ENCODE peak calls at places on chromosomes 3 and 15, in five cellular contexts. W is GM03348, C is HT1080, J is GM13976, X is B cell. N is an unnamed sample.

GRCh38 chr3:64074091-64074490 is 50.8 kb upstream of the PSMD6 start:
- DNase-seq in J (no peak), C (no peak), W (no peak), X (no peak), N (no peak)

GRCh38 chr15:57591822-57592367 is at the start of gene MYZAP:
- DNase-seq in X (peak), W (peak), J (peak), C (peak), N (peak)

GRCh38 chr15:34855893-34856292 is 60.5 kb upstream of the ACTC1 start:
- DNase-seq in J (no peak), W (peak), X (no peak), C (peak), N (no peak)

GRCh38 chr3:3089017-3089416 is 21.2 kb downstream of the IL5RA start:
- DNase-seq in W (no peak), X (peak), J (peak), C (no peak), N (no peak)

GRCh38 chr3:31709005-31709404 is 176.3 kb downstream of the STT3B start:
- DNase-seq in J (no peak), W (no peak), X (no peak), C (no peak), N (no peak)

GRCh38 chr3:40608091-40608490 is 83.3 kb downstream of the ZNF621 start:
- DNase-seq in C (no peak), J (no peak), X (no peak), W (no peak), N (no peak)

GRCh38 chr15:83837946-83838571 is 184.1 kb downstream of the ADAMTSL3 start:
- DNase-seq in J (peak), W (peak), C (peak), X (no peak), N (no peak)

GRCh38 chr3:145251311-145251710 is 909.7 kb downstream of the PLOD2 start:
- DNase-seq in X (no peak), J (no peak), W (no peak), C (no peak), N (no peak)

GRCh38 chr3:81274671-81275070 is 486.8 kb downstream of the GBE1 start:
- DNase-seq in J (no peak), C (no peak), X (no peak), W (peak), N (no peak)

GRCh38 chr3:150409125-150409526 is 1.0 kb downstream of the TSC22D2 start:
- DNase-seq in C (no peak), X (no peak), J (no peak), W (no peak), N (no peak)

GRCh38 chr3:49593046-49593445 is 38.8 kb downstream of the BSN start:
- DNase-seq in C (no peak), W (no peak), J (no peak), X (no peak), N (no peak)

GRCh38 chr15:100167884-100168375 is 173.8 kb downstream of the ADAMTS17 start:
- DNase-seq in J (no peak), C (no peak), X (no peak), W (no peak), N (peak)